ENCODE peak calls at places on chromosomes 16 and 17, in four cellular contexts. I is dorsolateral prefrontal cortex, C is tibial artery, N is NCI-H1092. J is an unnamed sample.

GRCh38 chr16:4733747-4734062 is 366 bp downstream of the ANKS3 start:
- DNase-seq in I (peak), C (no peak), N (no peak), J (no peak)

GRCh38 chr16:80120899-80121521 is 419.8 kb upstream of the DYNLRB2 start:
- DNase-seq in I (no peak), C (no peak), N (no peak), J (no peak)

GRCh38 chr17:75238684-75239191 is 22.7 kb downstream of the GGA3 start:
- DNase-seq in I (no peak), C (no peak), N (peak), J (no peak)

GRCh38 chr17:2395258-2396170 is 5.3 kb downstream of the MNT start:
- DNase-seq in I (no peak), C (peak), N (no peak), J (no peak)

GRCh38 chr16:51569204-51569911 is 418.3 kb upstream of the SALL1 start:
- DNase-seq in I (no peak), C (no peak), N (no peak), J (no peak)

GRCh38 chr16:3289998-3290673 is 6.8 kb downstream of the ZNF263 start:
- DNase-seq in I (no peak), C (peak), N (no peak), J (no peak)

GRCh38 chr17:75909051-75909811 is 4.5 kb upstream of the MRPL38 start:
- DNase-seq in I (no peak), C (no peak), N (peak), J (peak)

GRCh38 chr17:44981221-44981968 is 13.3 kb upstream of the C1QL1 start:
- DNase-seq in I (no peak), C (no peak), N (no peak), J (no peak)

GRCh38 chr16:81066700-81067099 is 10.3 kb downstream of the C16orf46 start:
- DNase-seq in I (no peak), C (no peak), N (no peak), J (no peak)

GRCh38 chr17:81931557-81932332 is 4.2 kb upstream of the MAFG start:
- DNase-seq in I (no peak), C (no peak), N (no peak), J (no peak)

GRCh38 chr16:3158498-3159314 is 23.9 kb downstream of the ZNF213 start:
- DNase-seq in I (peak), C (peak), N (no peak), J (peak)

GRCh38 chr17:29802256-29802655 is 127.8 kb downstream of the SSH2 start:
- DNase-seq in I (no peak), C (no peak), N (no peak), J (no peak)

GRCh38 chr16:18788828-18789514 is 1.2 kb downstream of the RPS15A start:
- DNase-seq in I (no peak), C (no peak), N (no peak), J (no peak)

GRCh38 chr16:4270595-4270994 is 2.2 kb downstream of the TFAP4 start:
- DNase-seq in I (no peak), C (no peak), N (no peak), J (no peak)

GRCh38 chr16:25841776-25842175 is 150.0 kb downstream of the HS3ST4 start:
- DNase-seq in I (no peak), C (no peak), N (no peak), J (no peak)

GRCh38 chr17:79365836-79366831 is 244.7 kb downstream of the RBFOX3 start:
- DNase-seq in I (no peak), C (no peak), N (no peak), J (no peak)

GRCh38 chr17:10126554-10127493 is 71.6 kb downstream of the GAS7 start:
- DNase-seq in I (no peak), C (no peak), N (no peak), J (no peak)